ENCODE peak calls at places on chromosomes 11 and 22, in nine cellular contexts. A is mesenchymal stem cell; C is AML-193; W is activated effector memory CD4-positive, alpha-beta T cell treated with Interleukin-2 at 50 U/mL for 16 hours; T is Daoy; X is activated T-cell treated with anti-CD3 and anti-CD28 coated beads for 1 hour; J is activated CD4-positive, CD25-positive, alpha-beta regulatory T cell; O is anterior cingulate cortex; B is GM03348. P is an unnamed sample.

GRCh38 chr11:11978792-11979486 is 29.5 kb downstream of the DKK3 start:
- DNase-seq in A (peak), C (no peak), W (no peak), T (peak), X (no peak), J (no peak), O (no peak), B (peak), P (no peak)

GRCh38 chr11:17371614-17372013 is 16.8 kb downstream of the KCNJ11 start:
- DNase-seq in A (peak), C (no peak), W (no peak), T (no peak), X (no peak), J (no peak), O (no peak), B (no peak), P (no peak)

GRCh38 chr11:99505319-99505718 is 484.6 kb downstream of the CNTN5 start:
- DNase-seq in A (peak), C (no peak), W (no peak), T (peak), X (no peak), J (no peak), O (no peak), B (peak), P (no peak)

GRCh38 chr22:30002861-30003489 is 77.3 kb upstream of the HORMAD2 start:
- DNase-seq in A (no peak), C (no peak), W (no peak), T (no peak), X (no peak), J (no peak), O (no peak), B (no peak), P (no peak)

GRCh38 chr11:107563702-107564101 is 1.8 kb downstream of the ALKBH8 start:
- DNase-seq in A (peak), C (peak), W (no peak), T (peak), X (peak), J (no peak), O (no peak), B (peak), P (peak)

GRCh38 chr11:134751161-134751560 is 339.1 kb upstream of the B3GAT1 start:
- DNase-seq in A (no peak), C (no peak), W (no peak), T (no peak), X (no peak), J (no peak), O (no peak), B (no peak), P (no peak)

GRCh38 chr11:57477507-57478189 is 17.3 kb downstream of the RTN4RL2 start:
- DNase-seq in A (no peak), C (no peak), W (no peak), T (no peak), X (no peak), J (no peak), O (no peak), B (no peak), P (no peak)

GRCh38 chr11:95923730-95924413 is at the start of gene MTMR2:
- DNase-seq in A (peak), C (peak), W (peak), T (peak), X (peak), J (peak), O (peak), B (peak), P (peak)

GRCh38 chr11:120912504-120912903 is 111.4 kb upstream of the TBCEL start:
- DNase-seq in A (peak), C (peak), W (no peak), T (peak), X (no peak), J (no peak), O (no peak), B (peak), P (peak)

GRCh38 chr11:27571151-27571840 is 64.7 kb upstream of the LIN7C start:
- DNase-seq in A (peak), C (no peak), W (no peak), T (no peak), X (no peak), J (no peak), O (no peak), B (peak), P (peak)

GRCh38 chr22:36790648-36791047 is 14.7 kb upstream of the IFT27 start:
- DNase-seq in A (no peak), C (no peak), W (no peak), T (no peak), X (no peak), J (no peak), O (no peak), B (no peak), P (no peak)

GRCh38 chr11:47143322-47143721 is 33.4 kb downstream of the ARFGAP2 start:
- DNase-seq in A (peak), C (no peak), W (no peak), T (peak), X (no peak), J (no peak), O (no peak), B (peak), P (peak)

GRCh38 chr11:65865550-65866172 is 5.4 kb downstream of the MUS81 start:
- DNase-seq in A (no peak), C (no peak), W (no peak), T (no peak), X (no peak), J (no peak), O (no peak), B (no peak), P (no peak)

GRCh38 chr11:118569670-118570069 is 2.5 kb upstream of the ARCN1 start:
- DNase-seq in A (no peak), C (no peak), W (no peak), T (no peak), X (no peak), J (no peak), O (no peak), B (no peak), P (no peak)

GRCh38 chr11:111939836-111940604 is 2.9 kb downstream of the DIXDC1 start:
- DNase-seq in A (peak), C (no peak), W (no peak), T (peak), X (no peak), J (no peak), O (no peak), B (peak), P (peak)

GRCh38 chr11:111944139-111944538 is 7.0 kb downstream of the DIXDC1 start:
- DNase-seq in A (peak), C (no peak), W (no peak), T (peak), X (no peak), J (no peak), O (no peak), B (peak), P (peak)

GRCh38 chr11:1796297-1797011 is 32.7 kb upstream of the CTSD start:
- DNase-seq in A (no peak), C (no peak), W (no peak), T (no peak), X (no peak), J (no peak), O (no peak), B (no peak), P (no peak)

GRCh38 chr11:120334894-120335462 is 1.2 kb upstream of the ARHGEF12 start:
- DNase-seq in A (peak), C (peak), W (no peak), T (peak), X (peak), J (peak), O (no peak), B (peak), P (peak)

GRCh38 chr11:44032304-44033085 is 15.3 kb upstream of the ACCSL start:
- DNase-seq in A (peak), C (no peak), W (no peak), T (no peak), X (no peak), J (no peak), O (no peak), B (peak), P (peak)

GRCh38 chr22:30434775-30435315 is 9.3 kb downstream of the MTFP1 start:
- DNase-seq in A (no peak), C (no peak), W (no peak), T (no peak), X (no peak), J (no peak), O (no peak), B (no peak), P (no peak)

GRCh38 chr11:102592634-102593581 is 32.2 kb downstream of the MMP20 start:
- DNase-seq in A (peak), C (peak), W (no peak), T (peak), X (no peak), J (no peak), O (no peak), B (peak), P (peak)

GRCh38 chr11:131371791-131372104 is 1.3 kb downstream of the NTM start:
- DNase-seq in A (no peak), C (no peak), W (no peak), T (no peak), X (no peak), J (no peak), O (no peak), B (no peak), P (no peak)

GRCh38 chr11:13258855-13259254 is 18.7 kb upstream of the BMAL1 start:
- DNase-seq in A (no peak), C (no peak), W (no peak), T (no peak), X (no peak), J (no peak), O (no peak), B (no peak), P (no peak)

GRCh38 chr11:135074397-135074998 is 662.5 kb upstream of the B3GAT1 start:
- DNase-seq in A (no peak), C (no peak), W (no peak), T (no peak), X (no peak), J (no peak), O (no peak), B (no peak), P (no peak)

GRCh38 chr11:8934735-8935478 is 2.2 kb upstream of the C11orf16 start:
- DNase-seq in A (peak), C (no peak), W (no peak), T (peak), X (no peak), J (no peak), O (no peak), B (peak), P (peak)

GRCh38 chr22:37282385-37282677 is at the start of gene CYTH4:
- DNase-seq in A (no peak), C (peak), W (peak), T (peak), X (peak), J (peak), O (no peak), B (no peak), P (no peak)

GRCh38 chr11:31764766-31765165 is 46.4 kb downstream of the PAX6 start:
- DNase-seq in A (no peak), C (no peak), W (no peak), T (no peak), X (no peak), J (no peak), O (no peak), B (no peak), P (no peak)

GRCh38 chr22:23245799-23246136 is 65.5 kb downstream of the BCR start:
- DNase-seq in A (no peak), C (no peak), W (no peak), T (no peak), X (no peak), J (no peak), O (no peak), B (no peak), P (no peak)

GRCh38 chr11:117823294-117823940 is 1.1 kb downstream of the FXYD2 start:
- DNase-seq in A (no peak), C (no peak), W (no peak), T (peak), X (no peak), J (no peak), O (no peak), B (no peak), P (no peak)

GRCh38 chr22:22552630-22553029 is 6.4 kb downstream of the PRAME start:
- DNase-seq in A (no peak), C (peak), W (no peak), T (no peak), X (no peak), J (no peak), O (no peak), B (no peak), P (no peak)

GRCh38 chr11:74744277-74744676 is 4.4 kb upstream of the RNF169 start:
- DNase-seq in A (peak), C (no peak), W (no peak), T (no peak), X (no peak), J (no peak), O (no peak), B (no peak), P (no peak)

GRCh38 chr11:20274031-20274430 is 89.5 kb upstream of the HTATIP2 start:
- DNase-seq in A (no peak), C (no peak), W (no peak), T (no peak), X (no peak), J (no peak), O (no peak), B (no peak), P (no peak)

GRCh38 chr22:23147632-23148387 is 2.5 kb downstream of the RAB36 start:
- DNase-seq in A (peak), C (no peak), W (no peak), T (no peak), X (no peak), J (no peak), O (no peak), B (no peak), P (no peak)

GRCh38 chr11:70145025-70145529 is 58.0 kb upstream of the FADD start:
- DNase-seq in A (no peak), C (no peak), W (no peak), T (no peak), X (no peak), J (no peak), O (no peak), B (no peak), P (no peak)

GRCh38 chr22:46036558-46037408 is 59.8 kb upstream of the WNT7B start:
- DNase-seq in A (peak), C (peak), W (peak), T (peak), X (peak), J (no peak), O (no peak), B (no peak), P (no peak)

GRCh38 chr11:133541331-133542095 is 9.2 kb upstream of the OPCML start:
- DNase-seq in A (no peak), C (no peak), W (no peak), T (peak), X (no peak), J (no peak), O (no peak), B (no peak), P (no peak)